ENCODE peak calls at places on chromosomes 12 and 14, in six cellular contexts. W is adrenal gland, J is lower leg skin, L is uterus, T is cardiac fibroblast, C is heart right ventricle. A is an unnamed sample.

GRCh38 chr12:124578445-124578844 is 11.0 kb upstream of the NCOR2 start:
- DNase-seq in W (no peak), J (no peak), L (no peak), T (no peak), C (no peak), A (no peak)

GRCh38 chr14:99534863-99535262 is 53.7 kb downstream of the CCNK start:
- DNase-seq in W (no peak), J (no peak), L (no peak), T (no peak), C (peak), A (no peak)

GRCh38 chr12:106033161-106033675 is 105.5 kb downstream of the NUAK1 start:
- DNase-seq in W (no peak), J (no peak), L (no peak), T (no peak), C (no peak), A (no peak)

GRCh38 chr14:101590062-101590461 is 28.8 kb downstream of the DIO3 start:
- DNase-seq in W (peak), J (peak), L (no peak), T (no peak), C (no peak), A (no peak)

GRCh38 chr12:64745259-64745807 is 13.9 kb downstream of the GNS start:
- DNase-seq in W (no peak), J (no peak), L (no peak), T (no peak), C (no peak), A (no peak)

GRCh38 chr12:59927041-59927440 is 331.2 kb downstream of the SLC16A7 start:
- DNase-seq in W (no peak), J (no peak), L (no peak), T (no peak), C (no peak), A (no peak)

GRCh38 chr12:51200156-51200555 is 17.7 kb downstream of the POU6F1 start:
- DNase-seq in W (no peak), J (no peak), L (no peak), T (no peak), C (no peak), A (no peak)

GRCh38 chr12:3938042-3938544 is 64.9 kb upstream of the PARP11 start:
- DNase-seq in W (no peak), J (no peak), L (no peak), T (no peak), C (no peak), A (no peak)

GRCh38 chr12:89349814-89350213 is 2.5 kb downstream of the DUSP6 start:
- DNase-seq in W (peak), J (no peak), L (peak), T (peak), C (peak), A (no peak)

GRCh38 chr14:99511421-99512109 is 30.4 kb downstream of the CCNK start:
- DNase-seq in W (peak), J (peak), L (no peak), T (peak), C (no peak), A (no peak)

GRCh38 chr12:106149096-106149784 is 10.5 kb upstream of the NUAK1 start:
- DNase-seq in W (no peak), J (no peak), L (no peak), T (peak), C (no peak), A (no peak)

GRCh38 chr12:115337693-115338543 is 653.9 kb upstream of the TBX3 start:
- DNase-seq in W (peak), J (peak), L (peak), T (peak), C (peak), A (peak)

GRCh38 chr12:49698619-49699545 is 8.3 kb downstream of the FMNL3 start:
- DNase-seq in W (peak), J (no peak), L (peak), T (peak), C (peak), A (no peak)

GRCh38 chr14:97276573-97276972 is 479.4 kb downstream of the VRK1 start:
- DNase-seq in W (no peak), J (no peak), L (no peak), T (no peak), C (no peak), A (no peak)

GRCh38 chr12:92044435-92044834 is 101.2 kb downstream of the BTG1 start:
- DNase-seq in W (no peak), J (no peak), L (no peak), T (no peak), C (no peak), A (no peak)

GRCh38 chr12:48988030-48988649 is 10.0 kb downstream of the WNT1 start:
- DNase-seq in W (peak), J (peak), L (no peak), T (peak), C (no peak), A (no peak)

GRCh38 chr14:68549966-68550705 is 242.7 kb downstream of the ZFP36L1 start:
- DNase-seq in W (no peak), J (no peak), L (peak), T (peak), C (no peak), A (no peak)
- H3K4me3 ChIP-seq in W (no peak), J (no peak), L (no peak), T (no peak), C (no peak), A (no peak)

DNA sequence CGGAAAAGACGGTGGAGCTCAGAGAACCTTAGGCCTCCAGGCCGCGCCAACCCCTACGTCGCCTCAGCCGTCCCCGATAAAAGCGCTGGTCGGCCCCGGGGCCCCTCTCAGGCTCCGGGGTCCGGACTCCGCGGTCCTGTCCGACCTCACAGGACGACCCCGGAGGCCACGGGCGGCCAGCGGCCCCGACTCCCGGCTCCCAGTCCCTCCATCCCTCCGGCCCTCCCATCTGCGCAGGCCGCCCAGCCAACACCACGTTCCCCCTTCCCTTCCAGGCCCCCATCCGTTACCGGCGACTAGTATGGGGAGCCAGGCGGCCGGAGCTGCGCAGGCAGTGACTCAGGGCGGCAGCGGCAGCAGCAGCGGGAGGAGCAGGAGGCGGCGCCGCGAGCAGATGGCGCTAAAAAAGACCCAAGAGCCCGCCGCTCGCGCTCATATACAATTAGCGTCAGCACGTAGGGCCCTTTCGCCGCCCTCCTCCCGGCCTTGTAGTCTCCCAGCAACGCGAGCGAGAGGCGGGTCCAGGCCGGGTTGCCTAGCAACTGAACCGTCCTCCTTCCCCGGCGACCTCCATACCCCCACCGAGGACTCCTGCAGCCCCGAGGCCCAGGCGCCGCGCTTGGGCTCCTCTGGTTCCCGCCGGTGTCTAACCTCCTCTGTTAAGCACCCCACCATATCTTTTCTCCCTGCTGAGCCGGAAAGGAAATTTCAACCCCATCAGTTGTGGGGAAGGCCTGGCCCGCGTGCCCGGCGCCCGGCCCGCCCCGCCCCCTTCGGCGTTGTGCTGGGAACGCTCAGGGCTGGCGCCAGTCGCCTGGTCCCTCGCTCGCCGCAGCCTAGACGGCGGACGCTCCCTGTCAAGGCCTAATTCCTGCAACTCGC is at the start of gene NAP1L1:
- DNase-seq in W (peak), J (peak), L (peak), T (peak), C (peak), A (peak)
- TF ChIP-seq CTCF in W (peak), J (no peak), L (no peak), T (no peak), C (no peak), A (no peak)

DNA sequence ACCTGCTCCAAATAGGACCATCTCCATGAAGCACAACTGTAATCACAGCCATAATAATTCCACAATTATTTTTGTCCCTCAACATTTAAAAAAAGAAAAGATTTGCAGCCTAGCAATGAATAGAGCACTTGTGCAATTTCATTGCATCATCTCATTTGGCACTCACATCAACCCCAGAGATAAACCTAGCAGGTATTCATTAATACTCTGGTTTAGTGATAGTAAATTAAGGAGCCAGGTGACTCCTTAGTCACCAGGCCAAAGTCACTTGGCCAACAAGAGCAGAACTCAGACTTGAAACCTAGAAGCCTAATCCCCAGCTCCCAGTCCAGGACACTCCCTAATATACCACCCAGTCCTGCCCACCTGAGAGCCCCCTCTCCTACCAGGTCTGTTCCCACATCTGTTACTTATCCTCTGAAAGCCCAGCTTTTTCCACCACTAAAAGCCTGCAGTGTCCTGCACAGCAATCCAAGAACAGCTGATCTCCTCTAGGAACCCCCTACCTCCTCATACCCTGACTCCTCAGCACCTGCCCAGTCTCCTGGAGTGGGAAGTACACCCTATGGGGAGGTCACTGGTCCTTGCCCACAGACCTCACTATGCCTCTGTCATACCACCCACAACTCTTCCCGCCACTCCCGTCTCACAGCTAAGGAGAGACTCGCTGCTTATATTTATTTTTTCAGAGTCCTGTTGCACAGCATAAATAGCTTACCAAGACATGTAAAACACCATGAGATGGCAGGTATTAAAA is 22.1 kb downstream of the OR10P1 start:
- DNase-seq in W (peak), J (peak), L (no peak), T (peak), C (no peak), A (no peak)
- H3K4me3 ChIP-seq in W (no peak), J (no peak), L (no peak), T (no peak), C (no peak), A (no peak)

GRCh38 chr12:93563807-93564538 is 8.5 kb upstream of the SOCS2 start:
- DNase-seq in W (no peak), J (no peak), L (no peak), T (peak), C (no peak), A (no peak)
- TF ChIP-seq CTCF in W (no peak), J (no peak), L (no peak), T (peak), C (no peak), A (peak)

GRCh38 chr12:40054554-40055226 is 51.2 kb downstream of the SLC2A13 start:
- DNase-seq in W (peak), J (no peak), L (no peak), T (peak), C (peak), A (peak)

GRCh38 chr12:40056357-40056756 is 49.5 kb downstream of the SLC2A13 start:
- DNase-seq in W (no peak), J (no peak), L (no peak), T (no peak), C (no peak), A (no peak)

GRCh38 chr12:40055776-40056175 is 50.1 kb downstream of the SLC2A13 start:
- DNase-seq in W (no peak), J (no peak), L (no peak), T (no peak), C (no peak), A (no peak)

GRCh38 chr12:40055227-40055579 is 50.7 kb downstream of the SLC2A13 start:
- DNase-seq in W (no peak), J (no peak), L (no peak), T (no peak), C (no peak), A (no peak)

DNA sequence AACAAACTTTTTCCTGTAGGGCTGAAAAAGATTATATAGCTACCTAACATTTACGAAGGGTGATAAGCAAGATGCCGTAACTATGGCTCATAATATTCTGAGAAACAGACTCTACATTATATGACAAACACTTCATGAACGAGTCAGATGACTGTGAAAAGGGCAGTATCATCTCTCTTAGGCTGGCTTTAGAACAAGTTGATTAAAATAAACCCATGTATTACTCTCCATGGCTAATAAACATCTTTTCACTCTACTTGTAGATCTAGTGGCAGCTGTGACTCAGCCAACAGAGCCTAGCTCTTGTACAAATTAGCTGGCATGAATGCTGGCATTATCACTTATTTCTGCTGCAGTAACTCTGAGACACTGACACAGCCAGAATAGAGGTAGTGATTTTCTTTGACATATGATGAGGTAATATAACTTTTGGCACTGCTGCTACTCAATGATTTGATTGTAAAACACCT is 47.1 kb downstream of the SLC2A13 start:
- DNase-seq in W (no peak), J (no peak), L (no peak), T (no peak), C (no peak), A (no peak)
- H3K4me3 ChIP-seq in W (no peak), J (no peak), L (no peak), T (no peak), C (no peak), A (no peak)